ENCODE peak calls at places on chromosomes 1 and 21, in six cellular contexts. S is K562, A is HepG2, B is A549, N is GM12878, J is upper lobe of left lung. Z is an unnamed sample.

GRCh38 chr1:8984990-8985389 is 39.3 kb downstream of the CA6 start:
- ATAC-seq in J (no peak), N (no peak), S (no peak), A (no peak), B (no peak), Z (no peak)

GRCh38 chr1:9780554-9781110 is 43.1 kb downstream of the CLSTN1 start:
- ATAC-seq in A (no peak), N (no peak), J (no peak), B (no peak), S (no peak), Z (no peak)

GRCh38 chr1:157773723-157774350 is 3.1 kb downstream of the FCRL2 start:
- ATAC-seq in N (peak), J (no peak), A (peak), B (peak), S (peak), Z (no peak)

GRCh38 chr1:179978199-179979079 is 23.8 kb downstream of the CEP350 start:
- ATAC-seq in S (peak), B (no peak), A (no peak), J (no peak), N (no peak), Z (no peak)

GRCh38 chr1:18941221-18942141 is 15.0 kb downstream of the IFFO2 start:
- ATAC-seq in N (no peak), A (peak), S (no peak), J (no peak), B (no peak), Z (no peak)

GRCh38 chr1:38941527-38942019 is at the start of gene RHBDL2:
- ATAC-seq in N (no peak), B (peak), A (peak), S (peak), J (peak), Z (peak)

GRCh38 chr1:112110031-112110430 is 120.6 kb upstream of the KCND3 start:
- ATAC-seq in A (no peak), S (no peak), J (peak), N (no peak), B (no peak), Z (no peak)

GRCh38 chr1:39129514-39129913 is 75.0 kb upstream of the MACF1 start:
- ATAC-seq in J (no peak), N (peak), S (peak), B (peak), A (no peak), Z (no peak)

GRCh38 chr1:72540674-72541073 is 258.3 kb upstream of the NEGR1 start:
- ATAC-seq in A (no peak), N (no peak), J (no peak), S (no peak), B (no peak), Z (no peak)

GRCh38 chr1:153791856-153792253 is 16.6 kb downstream of the SLC27A3 start:
- ATAC-seq in J (no peak), S (no peak), A (peak), N (peak), B (no peak), Z (no peak)

GRCh38 chr1:107538502-107538901 is 397.7 kb downstream of the NTNG1 start:
- ATAC-seq in S (no peak), J (no peak), A (no peak), B (no peak), N (no peak), Z (no peak)

GRCh38 chr1:161934278-161934608 is 89.4 kb downstream of the OLFML2B start:
- ATAC-seq in B (no peak), J (no peak), S (no peak), A (no peak), N (peak), Z (no peak)

GRCh38 chr1:165143437-165144065 is 213.0 kb downstream of the LMX1A start:
- ATAC-seq in B (peak), J (peak), A (peak), N (peak), S (peak), Z (no peak)

GRCh38 chr1:188355847-188356246 is 1527.1 kb downstream of the PLA2G4A start:
- ATAC-seq in N (no peak), A (no peak), J (no peak), S (no peak), B (no peak), Z (no peak)

GRCh38 chr21:42157606-42158310 is 61.2 kb upstream of the ABCG1 start:
- ATAC-seq in N (no peak), J (no peak), B (no peak), A (no peak), S (no peak), Z (no peak)

GRCh38 chr1:204888294-204888693 is 17.6 kb downstream of the NFASC start:
- ATAC-seq in S (no peak), J (no peak), B (no peak), A (no peak), N (no peak), Z (peak)

DNA sequence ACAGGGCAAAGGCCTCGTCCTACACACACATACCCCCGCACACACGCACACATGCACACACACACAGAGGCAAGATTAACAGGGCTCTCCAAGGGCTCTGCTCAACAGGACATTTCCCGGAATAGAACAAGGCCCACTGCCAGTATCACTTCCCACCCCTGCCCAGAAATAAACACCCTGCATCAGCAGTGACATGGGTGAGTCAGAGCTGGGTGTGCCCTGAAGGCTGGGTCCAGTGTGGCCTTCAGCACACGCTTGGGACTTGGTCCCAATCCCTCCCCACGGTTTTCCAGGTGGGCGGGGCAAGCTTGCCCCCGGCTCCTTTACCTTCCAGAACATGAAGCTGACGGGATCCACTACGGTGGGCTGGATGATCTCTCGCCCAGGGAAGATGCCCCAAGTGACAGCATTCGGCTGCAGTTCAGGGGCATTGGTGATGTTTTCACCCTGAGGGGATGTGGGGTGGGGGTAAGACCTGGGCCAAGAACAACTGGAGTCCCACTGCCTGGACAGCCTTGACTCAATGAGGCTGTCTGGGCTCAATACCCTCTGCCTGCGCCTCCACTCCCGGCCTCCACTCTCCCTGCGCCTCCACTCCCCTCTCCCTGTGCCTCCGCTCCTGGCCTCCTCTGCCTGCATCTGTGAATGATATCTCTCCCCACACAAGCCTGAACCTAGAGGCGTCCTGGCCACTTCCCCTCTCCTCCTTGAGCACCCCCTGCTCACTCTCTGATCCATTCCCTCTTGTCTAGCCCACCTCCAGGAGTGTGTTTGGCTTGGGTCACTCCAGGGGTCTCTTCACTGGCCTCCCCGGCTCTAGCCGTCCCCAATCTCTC is 14.7 kb downstream of the MTHFR start:
- ATAC-seq in A (no peak), B (peak), S (peak), J (peak), N (peak), Z (peak)
- TF ChIP-seq EP300 in A (no peak), B (no peak), S (peak), J (peak), N (no peak), Z (peak)

GRCh38 chr1:59113876-59114457 is 182.9 kb upstream of the FGGY start:
- ATAC-seq in N (no peak), J (no peak), B (no peak), A (no peak), S (no peak), Z (no peak)
- TF ChIP-seq EP300 in N (no peak), J (no peak), B (no peak), A (no peak), S (no peak), Z (no peak)

GRCh38 chr1:1273535-1274298 is at the start of gene UBE2J2:
- ATAC-seq in A (peak), S (peak), B (peak), N (peak), J (peak), Z (peak)
- TF ChIP-seq EP300 in A (no peak), S (peak), B (no peak), N (no peak), J (no peak), Z (no peak)

DNA sequence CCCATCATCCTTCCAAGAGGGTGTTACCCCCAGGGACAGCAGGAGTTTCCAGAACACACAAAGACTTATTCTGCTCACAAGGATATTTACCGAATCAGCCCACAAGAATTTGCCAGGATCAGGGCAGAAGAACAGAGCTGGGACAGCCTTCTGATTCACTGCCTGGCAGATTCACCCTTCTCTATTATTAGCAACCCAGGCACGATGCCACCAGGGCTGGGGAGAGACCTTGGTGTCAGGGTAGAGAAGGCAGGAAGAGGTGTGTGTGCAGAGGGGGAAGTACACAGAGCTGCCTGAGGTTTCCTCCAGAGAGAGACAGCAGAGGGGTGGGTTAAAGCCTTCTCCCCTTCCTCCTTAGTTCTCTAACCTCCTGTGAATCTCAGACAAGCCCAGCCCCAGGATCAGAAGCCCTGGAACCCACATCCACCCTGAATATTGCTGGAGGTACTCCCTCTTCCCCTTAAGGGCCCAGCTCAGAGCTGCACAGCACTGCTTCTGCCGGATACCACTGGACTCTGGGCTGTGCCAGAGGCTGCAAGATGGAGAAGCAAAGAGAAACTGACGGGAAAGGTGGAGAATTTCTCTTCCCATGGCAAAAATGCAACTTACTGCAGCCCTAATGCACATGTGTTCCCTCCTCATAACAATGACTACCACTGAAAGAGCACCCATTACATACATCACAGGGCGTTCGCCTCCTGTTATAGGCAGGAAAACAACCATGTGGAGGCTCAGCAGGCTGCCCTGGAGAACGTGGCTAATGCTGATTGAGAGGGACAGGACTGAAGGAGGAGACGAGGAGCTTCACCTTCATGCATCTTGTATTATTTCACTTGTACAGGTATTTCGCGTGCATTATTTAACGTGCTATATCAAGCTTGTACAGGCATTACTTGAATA is 61.7 kb downstream of the ITPKB start:
- ATAC-seq in B (peak), J (peak), A (no peak), S (no peak), N (peak), Z (peak)
- TF ChIP-seq EP300 in B (no peak), J (no peak), A (no peak), S (no peak), N (no peak), Z (no peak)

DNA sequence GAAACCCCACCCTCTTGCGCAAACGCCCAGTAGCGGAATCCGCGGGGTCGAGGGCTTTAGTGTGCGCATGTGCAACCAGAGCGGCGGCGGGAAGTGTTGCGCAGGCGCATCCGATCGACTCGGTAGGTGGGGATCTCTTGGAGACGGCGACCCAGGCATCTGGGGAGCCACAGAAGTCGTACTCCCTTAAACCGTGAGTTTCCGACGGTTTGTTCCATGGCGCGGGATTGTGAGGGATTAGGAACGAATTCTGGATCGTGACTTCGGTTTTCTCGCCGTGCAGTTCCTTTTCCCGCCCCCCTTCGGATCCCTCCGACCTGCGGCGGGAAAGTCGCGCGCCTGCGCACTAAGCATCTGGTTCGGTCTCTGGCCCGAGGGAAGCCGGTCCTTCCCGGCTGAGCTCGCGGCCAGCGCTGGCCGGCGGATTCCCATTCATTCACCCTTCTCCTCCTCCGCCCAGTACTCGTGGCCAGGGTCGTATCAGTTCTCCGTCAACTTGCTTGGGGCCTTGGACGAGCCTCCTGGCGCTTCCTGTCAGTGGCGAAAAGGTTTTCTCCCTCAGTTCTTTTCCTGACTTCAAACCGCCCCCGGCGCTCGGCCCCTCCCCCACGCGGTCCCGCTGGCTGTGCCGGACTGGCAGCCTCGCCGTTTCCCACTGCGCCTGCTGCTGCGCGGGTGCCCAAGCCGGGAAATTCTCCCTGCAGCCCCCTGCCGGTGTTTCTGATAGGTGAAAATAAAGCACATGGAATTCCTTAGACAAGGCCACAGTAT is at the start of gene CDC7:
- ATAC-seq in S (peak), J (peak), N (peak), B (peak), A (peak), Z (peak)
- TF ChIP-seq EP300 in S (peak), J (no peak), N (no peak), B (no peak), A (no peak), Z (no peak)

GRCh38 chr21:37449302-37449937 is 82.8 kb downstream of the DYRK1A start:
- ATAC-seq in A (no peak), B (no peak), S (no peak), N (no peak), J (no peak), Z (no peak)

GRCh38 chr21:37453350-37453749 is 86.8 kb downstream of the DYRK1A start:
- ATAC-seq in J (no peak), S (no peak), N (no peak), A (no peak), B (no peak), Z (no peak)

GRCh38 chr21:37451446-37451845 is 84.9 kb downstream of the DYRK1A start:
- ATAC-seq in S (peak), J (no peak), N (no peak), A (no peak), B (no peak), Z (no peak)

GRCh38 chr21:37452222-37452621 is 85.6 kb downstream of the DYRK1A start:
- ATAC-seq in A (no peak), B (peak), J (peak), N (peak), S (no peak), Z (peak)

GRCh38 chr21:37450385-37451044 is 83.9 kb downstream of the DYRK1A start:
- ATAC-seq in S (peak), A (no peak), J (no peak), N (no peak), B (peak), Z (no peak)
- TF ChIP-seq EP300 in S (peak), A (no peak), J (no peak), N (no peak), B (no peak), Z (no peak)

Z was measured in gastroesophageal sphincter.